ENCODE peak calls at places on chromosomes 6 and 20, in nine cellular contexts. R, B, U, E, K, X, V, M and A are unnamed samples.

GRCh38 chr20:57092112-57092899 is 174.1 kb downstream of the BMP7 start:
- DNase-seq in R (peak), B (peak), U (peak), E (no peak), K (peak), X (peak), V (no peak), M (peak), A (peak)

GRCh38 chr6:75296811-75297779 is 12.5 kb upstream of the TMEM30A start:
- DNase-seq in R (peak), B (peak), U (peak), E (peak), K (no peak), X (no peak), V (peak), M (no peak), A (peak)

GRCh38 chr6:105892577-105893262 is 193.4 kb upstream of the PRDM1 start:
- DNase-seq in R (no peak), B (no peak), U (no peak), E (peak), K (no peak), X (no peak), V (no peak), M (no peak), A (peak)

GRCh38 chr6:140078552-140079126 is 704.2 kb upstream of the CITED2 start:
- DNase-seq in R (no peak), B (no peak), U (peak), E (peak), K (no peak), X (no peak), V (no peak), M (no peak), A (no peak)

GRCh38 chr6:127110712-127111111 is 7.8 kb upstream of the RSPO3 start:
- DNase-seq in R (no peak), B (no peak), U (no peak), E (no peak), K (no peak), X (no peak), V (no peak), M (no peak), A (no peak)

GRCh38 chr6:25050356-25050755 is 114.6 kb upstream of the RIPOR2 start:
- DNase-seq in R (peak), B (no peak), U (peak), E (peak), K (no peak), X (no peak), V (no peak), M (no peak), A (peak)

GRCh38 chr6:84967389-84967788 is 203.0 kb upstream of the TBX18 start:
- DNase-seq in R (peak), B (no peak), U (peak), E (no peak), K (no peak), X (no peak), V (peak), M (no peak), A (no peak)

GRCh38 chr6:154510144-154510905 is at the start of gene CNKSR3:
- DNase-seq in R (peak), B (no peak), U (peak), E (peak), K (peak), X (peak), V (peak), M (peak), A (peak)

GRCh38 chr6:145372671-145373123 is 362.6 kb downstream of the EPM2A start:
- DNase-seq in R (peak), B (no peak), U (peak), E (peak), K (no peak), X (no peak), V (no peak), M (no peak), A (no peak)

GRCh38 chr6:36252005-36252404 is 17.9 kb upstream of the PNPLA1 start:
- DNase-seq in R (no peak), B (no peak), U (no peak), E (no peak), K (no peak), X (no peak), V (no peak), M (no peak), A (no peak)

GRCh38 chr6:117548797-117549301 is 53.5 kb downstream of the GOPC start:
- DNase-seq in R (peak), B (peak), U (peak), E (peak), K (no peak), X (no peak), V (no peak), M (no peak), A (no peak)

GRCh38 chr20:50528804-50529351 is 18.7 kb downstream of the PTPN1 start:
- DNase-seq in R (no peak), B (no peak), U (peak), E (peak), K (no peak), X (no peak), V (no peak), M (no peak), A (no peak)

GRCh38 chr6:134884752-134885151 is 65.1 kb downstream of the ALDH8A1 start:
- DNase-seq in R (no peak), B (no peak), U (no peak), E (no peak), K (no peak), X (no peak), V (no peak), M (no peak), A (no peak)

GRCh38 chr6:92887871-92888270 is 531.5 kb downstream of the EPHA7 start:
- DNase-seq in R (no peak), B (no peak), U (no peak), E (no peak), K (no peak), X (no peak), V (no peak), M (no peak), A (no peak)

GRCh38 chr6:112054520-112055160 is 736 bp downstream of the CCN6 start:
- DNase-seq in R (no peak), B (no peak), U (no peak), E (no peak), K (no peak), X (no peak), V (no peak), M (no peak), A (no peak)

GRCh38 chr20:50867805-50868204 is 63.4 kb downstream of the ADNP start:
- DNase-seq in R (no peak), B (no peak), U (no peak), E (no peak), K (no peak), X (no peak), V (no peak), M (no peak), A (no peak)

GRCh38 chr20:45056473-45057148 is 44.3 kb downstream of the KCNS1 start:
- DNase-seq in R (no peak), B (no peak), U (no peak), E (no peak), K (no peak), X (no peak), V (no peak), M (no peak), A (no peak)

GRCh38 chr20:4666001-4666470 is 55.7 kb upstream of the PRND start:
- DNase-seq in R (peak), B (no peak), U (peak), E (peak), K (no peak), X (no peak), V (no peak), M (no peak), A (no peak)

DNA sequence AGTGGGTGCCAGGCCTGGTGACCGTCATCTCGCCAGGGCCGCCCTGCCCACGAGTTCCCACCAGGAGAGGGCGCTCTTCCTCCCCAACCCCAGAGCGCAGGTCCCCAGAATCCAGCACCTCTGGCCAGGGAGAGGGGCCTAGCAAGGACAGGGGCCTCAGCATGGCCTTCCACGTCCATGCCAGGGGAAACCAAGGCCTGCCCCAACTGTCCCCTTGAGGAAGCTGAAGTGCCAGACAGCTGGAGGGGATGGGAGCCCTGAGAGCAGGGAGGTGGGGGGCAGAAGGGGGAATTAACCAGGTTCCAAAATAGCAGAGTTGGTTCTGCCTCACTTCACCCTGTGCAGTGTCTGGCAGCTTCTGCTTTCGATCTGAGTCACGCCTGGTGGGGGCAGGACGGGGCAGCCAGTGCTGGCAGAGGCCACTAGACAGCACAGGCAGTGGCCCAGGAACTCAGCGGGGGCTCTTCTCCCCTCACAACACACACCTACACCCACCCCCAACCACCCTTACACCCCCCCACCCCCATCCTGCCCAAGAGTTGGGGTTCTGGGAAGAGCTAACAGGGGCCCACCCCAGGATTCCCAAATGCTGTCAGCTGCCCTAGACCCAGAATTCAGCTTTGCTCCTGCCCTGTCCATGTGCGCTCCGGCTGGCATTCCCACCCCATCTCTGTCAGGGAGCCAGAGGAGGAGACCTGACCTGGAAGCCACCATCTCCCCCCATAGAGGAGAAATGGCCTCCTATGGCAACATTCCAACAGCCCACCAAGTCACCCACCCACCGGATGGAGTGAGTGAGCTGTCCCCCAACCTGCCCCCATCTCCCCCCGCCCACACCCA is 29.2 kb downstream of the TFEB start:
- DNase-seq in R (no peak), B (no peak), U (peak), E (peak), K (peak), X (peak), V (peak), M (peak), A (peak)
- H3K4me3 ChIP-seq in R (no peak), B (no peak), U (no peak), E (no peak), K (no peak), X (peak), V (no peak), M (no peak), A (peak)

DNA sequence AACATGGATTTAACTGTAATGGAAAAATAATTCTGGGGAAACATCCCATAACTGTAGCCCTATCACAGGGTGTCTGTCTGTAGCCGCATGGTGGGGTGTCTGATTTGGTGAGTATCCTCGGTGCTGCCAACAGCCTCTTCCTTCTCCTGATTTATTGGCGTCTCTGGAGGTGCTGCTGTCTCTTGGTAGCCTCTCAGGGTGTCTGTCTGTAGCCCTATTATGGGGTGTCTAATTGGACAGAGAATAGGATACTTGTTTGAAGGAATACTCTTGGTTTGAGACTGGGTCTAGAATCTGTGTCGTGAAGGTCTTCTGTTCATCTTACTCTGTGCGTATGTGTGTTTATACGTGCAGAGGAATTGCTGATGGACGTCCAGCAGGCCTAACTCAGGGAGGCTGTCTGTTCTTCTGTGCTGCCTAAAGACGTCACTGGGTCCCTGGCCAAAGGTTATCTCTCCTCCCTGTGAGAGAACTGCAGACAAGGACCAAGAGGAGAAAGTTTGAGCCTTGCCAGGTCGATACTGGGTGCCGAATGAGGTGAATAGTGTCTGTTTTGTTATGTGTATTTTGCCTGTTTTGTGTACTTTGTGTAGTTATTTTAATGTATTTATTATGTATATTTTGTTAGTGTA is 18.9 kb upstream of the AGPAT4 start:
- DNase-seq in R (no peak), B (no peak), U (no peak), E (no peak), K (no peak), X (no peak), V (no peak), M (no peak), A (no peak)
- H3K4me3 ChIP-seq in R (no peak), B (no peak), U (no peak), E (no peak), K (no peak), X (no peak), V (no peak), M (no peak), A (no peak)

DNA sequence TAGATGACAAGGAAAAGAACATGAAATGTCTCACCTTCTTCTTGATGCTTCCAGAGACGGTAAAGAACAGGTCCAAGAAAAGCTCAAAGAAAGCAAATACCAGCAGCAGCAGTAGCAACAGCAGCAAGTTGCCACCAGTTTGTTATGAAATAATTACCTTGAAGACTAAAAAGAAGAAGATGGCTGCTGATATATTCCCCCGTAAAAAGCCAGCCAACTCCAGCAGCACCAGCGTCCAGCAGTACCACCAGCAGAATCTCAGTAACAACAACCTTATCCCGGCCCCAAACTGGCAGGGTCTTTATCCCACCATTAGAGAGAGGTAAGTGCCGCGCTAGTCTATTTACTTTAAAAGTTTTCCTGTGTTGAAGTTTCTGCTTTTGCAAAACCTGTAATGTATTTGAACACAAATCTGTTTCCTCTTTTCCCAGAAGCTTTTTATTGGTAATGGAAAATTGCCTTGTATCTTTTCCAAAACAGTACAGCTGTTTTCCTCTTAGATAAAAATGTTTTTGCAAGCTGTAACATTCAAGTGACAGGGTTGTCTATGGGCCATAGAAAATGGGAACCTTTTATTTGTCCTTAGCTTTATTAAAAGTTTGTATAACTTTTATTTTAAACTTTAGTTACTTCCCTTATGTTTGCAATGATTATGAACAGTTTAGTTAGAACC is 723 bp downstream of the BTBD3 start:
- DNase-seq in R (no peak), B (no peak), U (no peak), E (no peak), K (no peak), X (no peak), V (no peak), M (no peak), A (no peak)
- H3K4me3 ChIP-seq in R (no peak), B (no peak), U (peak), E (no peak), K (peak), X (peak), V (no peak), M (peak), A (no peak)

GRCh38 chr6:141164042-141164748 is 968.5 kb upstream of the GJE1 start:
- DNase-seq in R (peak), B (no peak), U (no peak), E (no peak), K (no peak), X (no peak), V (no peak), M (no peak), A (no peak)

GRCh38 chr6:141167945-141168344 is 964.8 kb upstream of the GJE1 start:
- DNase-seq in R (no peak), B (no peak), U (no peak), E (no peak), K (no peak), X (no peak), V (no peak), M (no peak), A (no peak)

GRCh38 chr6:141165012-141165411 is 967.7 kb upstream of the GJE1 start:
- DNase-seq in R (no peak), B (no peak), U (no peak), E (no peak), K (no peak), X (no peak), V (no peak), M (no peak), A (no peak)

GRCh38 chr6:141173529-141173928 is 959.2 kb upstream of the GJE1 start:
- DNase-seq in R (no peak), B (no peak), U (no peak), E (no peak), K (no peak), X (no peak), V (no peak), M (no peak), A (no peak)

GRCh38 chr6:141169419-141169818 is 963.3 kb upstream of the GJE1 start:
- DNase-seq in R (no peak), B (no peak), U (peak), E (peak), K (no peak), X (no peak), V (no peak), M (no peak), A (no peak)
- H3K4me3 ChIP-seq in R (no peak), B (no peak), U (no peak), E (no peak), K (no peak), X (no peak), V (no peak), M (no peak), A (no peak)

DNA sequence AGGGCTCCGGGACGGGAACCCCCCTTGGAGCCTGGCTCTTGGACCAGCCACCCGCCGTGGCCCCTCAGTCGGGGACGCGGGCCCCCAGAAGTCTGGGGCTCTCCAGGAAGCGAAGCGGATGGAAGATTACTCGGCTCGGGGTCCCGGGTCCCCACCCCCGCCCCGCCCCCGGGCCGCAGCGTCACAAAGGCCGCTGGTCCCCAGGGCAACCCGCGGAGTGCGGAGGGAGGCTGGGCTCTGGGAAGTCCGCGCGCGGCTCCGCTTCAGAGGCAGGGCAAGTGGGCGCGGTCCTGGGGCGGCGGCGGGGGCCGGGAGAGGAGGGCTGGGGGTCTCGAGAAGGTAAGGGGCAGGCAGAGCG is at the start of gene FNDC11:
- DNase-seq in R (no peak), B (no peak), U (peak), E (no peak), K (no peak), X (peak), V (no peak), M (no peak), A (no peak)
- H3K4me3 ChIP-seq in R (peak), B (peak), U (peak), E (peak), K (peak), X (peak), V (peak), M (peak), A (peak)

GRCh38 chr6:169864148-169865030 is 113.0 kb downstream of the ERMARD start:
- DNase-seq in R (no peak), B (peak), U (no peak), E (no peak), K (no peak), X (no peak), V (no peak), M (no peak), A (no peak)
- H3K4me3 ChIP-seq in R (no peak), B (no peak), U (no peak), E (no peak), K (no peak), X (no peak), V (no peak), M (no peak), A (no peak)

DNA sequence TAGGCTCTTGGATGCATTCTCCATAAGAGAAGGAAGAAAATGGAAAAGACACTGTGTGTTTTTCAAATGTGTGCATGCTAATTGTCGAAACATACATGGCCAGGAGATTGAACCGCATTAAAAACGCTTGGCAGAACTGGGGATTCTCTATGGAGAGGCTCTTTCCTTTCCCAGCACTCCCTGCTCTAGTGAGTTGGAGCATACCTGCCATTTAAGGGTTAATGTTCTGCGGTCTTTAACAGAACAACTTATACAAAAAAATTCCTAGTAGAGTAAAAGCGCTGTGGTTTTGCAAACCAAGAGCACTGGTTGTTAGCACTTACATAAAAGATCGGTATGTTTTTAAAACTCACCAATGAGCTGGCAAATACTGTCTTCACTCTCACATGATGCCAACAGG is 1.6 kb downstream of the TAGAP start:
- DNase-seq in R (no peak), B (peak), U (no peak), E (no peak), K (no peak), X (no peak), V (no peak), M (no peak), A (no peak)
- H3K4me3 ChIP-seq in R (no peak), B (peak), U (no peak), E (no peak), K (no peak), X (no peak), V (no peak), M (no peak), A (peak)

GRCh38 chr6:42808492-42809483 is 26.9 kb downstream of the BICRAL start:
- DNase-seq in R (no peak), B (no peak), U (no peak), E (no peak), K (peak), X (no peak), V (no peak), M (no peak), A (no peak)
- H3K4me3 ChIP-seq in R (no peak), B (no peak), U (no peak), E (no peak), K (no peak), X (no peak), V (no peak), M (no peak), A (no peak)

GRCh38 chr20:22740829-22741228 is 156.5 kb upstream of the FOXA2 start:
- DNase-seq in R (peak), B (no peak), U (no peak), E (no peak), K (no peak), X (no peak), V (no peak), M (no peak), A (no peak)

GRCh38 chr20:22743426-22743825 is 159.1 kb upstream of the FOXA2 start:
- DNase-seq in R (peak), B (no peak), U (no peak), E (no peak), K (no peak), X (no peak), V (no peak), M (no peak), A (no peak)

GRCh38 chr20:22744341-22745193 is 160.2 kb upstream of the FOXA2 start:
- DNase-seq in R (peak), B (no peak), U (no peak), E (no peak), K (no peak), X (no peak), V (no peak), M (no peak), A (no peak)

GRCh38 chr20:22746957-22747356 is 162.6 kb upstream of the FOXA2 start:
- DNase-seq in R (no peak), B (no peak), U (no peak), E (no peak), K (no peak), X (no peak), V (no peak), M (no peak), A (no peak)

DNA sequence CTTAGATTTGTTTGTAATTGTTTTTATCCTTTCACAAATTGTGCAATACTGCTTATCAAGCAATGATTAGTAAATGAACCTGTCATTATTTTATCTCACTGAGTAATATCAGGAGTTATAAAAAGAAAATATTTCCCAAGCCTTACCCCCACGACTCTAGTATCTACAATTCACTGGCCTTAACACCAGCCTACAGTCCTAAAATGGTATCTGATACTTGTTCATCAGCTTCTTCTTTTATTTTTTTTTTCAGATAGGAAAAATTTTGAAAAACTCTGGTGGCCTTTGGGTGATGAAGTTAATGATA is 160.8 kb upstream of the FOXA2 start:
- DNase-seq in R (peak), B (no peak), U (no peak), E (no peak), K (no peak), X (no peak), V (no peak), M (no peak), A (no peak)
- H3K4me3 ChIP-seq in R (no peak), B (no peak), U (no peak), E (no peak), K (no peak), X (no peak), V (no peak), M (no peak), A (no peak)